ENCODE peak calls at places on chromosomes 4 and X, in six cellular contexts. E, U, R, J, I and A are unnamed samples.

GRCh38 chr4:170047774-170048354 is 21.7 kb upstream of the MFAP3L start:
- DNase-seq in E (peak), U (peak), R (no peak), J (peak), I (peak), A (peak)

GRCh38 chr4:102843938-102844337 is 16.6 kb upstream of the UBE2D3 start:
- DNase-seq in E (no peak), U (no peak), R (no peak), J (peak), I (no peak), A (no peak)

GRCh38 chrX:131827935-131828334 is 195.2 kb upstream of the STK26 start:
- DNase-seq in E (peak), U (peak), R (no peak), J (peak), I (peak), A (peak)

GRCh38 chr4:146458594-146458993 is 63.1 kb downstream of the SLC10A7 start:
- DNase-seq in E (no peak), U (no peak), R (no peak), J (peak), I (no peak), A (no peak)

GRCh38 chr4:156193116-156193515 is 239.4 kb upstream of the CTSO start:
- DNase-seq in E (no peak), U (peak), R (no peak), J (peak), I (no peak), A (peak)

GRCh38 chrX:149512225-149512885 is 7.2 kb upstream of the IDS start:
- DNase-seq in E (peak), U (peak), R (peak), J (peak), I (peak), A (peak)

GRCh38 chr4:60033826-60034225 is 1166.3 kb upstream of the ADGRL3 start:
- DNase-seq in E (no peak), U (no peak), R (no peak), J (no peak), I (no peak), A (no peak)

GRCh38 chr4:161356351-161356750 is 807.4 kb downstream of the FSTL5 start:
- DNase-seq in E (no peak), U (no peak), R (no peak), J (no peak), I (no peak), A (no peak)

GRCh38 chrX:142054094-142054493 is 150.4 kb downstream of the MAGEC1 start:
- DNase-seq in E (no peak), U (no peak), R (no peak), J (peak), I (no peak), A (no peak)

GRCh38 chr4:38867478-38868054 is at the start of gene FAM114A1:
- DNase-seq in E (peak), U (peak), R (peak), J (peak), I (peak), A (peak)

GRCh38 chrX:100872161-100872560 is 2.0 kb downstream of the NOX1 start:
- DNase-seq in E (no peak), U (no peak), R (no peak), J (no peak), I (no peak), A (peak)

GRCh38 chr4:113784497-113785254 is 23.1 kb upstream of the CAMK2D start:
- DNase-seq in E (no peak), U (no peak), R (no peak), J (peak), I (no peak), A (peak)

GRCh38 chrX:46599051-46599560 is 25.5 kb downstream of the CHST7 start:
- DNase-seq in E (no peak), U (no peak), R (no peak), J (no peak), I (no peak), A (no peak)

GRCh38 chrX:16671005-16671404 is 21.0 kb downstream of the S100G start:
- DNase-seq in E (peak), U (peak), R (no peak), J (peak), I (peak), A (peak)

GRCh38 chr4:21948347-21949072 is at the start of gene KCNIP4:
- DNase-seq in E (peak), U (peak), R (peak), J (no peak), I (no peak), A (peak)

GRCh38 chr4:143375326-143376073 is 38.8 kb downstream of the GAB1 start:
- DNase-seq in E (peak), U (peak), R (peak), J (peak), I (peak), A (no peak)

GRCh38 chr4:89277412-89277811 is 30.2 kb downstream of the GPRIN3 start:
- DNase-seq in E (no peak), U (no peak), R (no peak), J (peak), I (no peak), A (no peak)

GRCh38 chrX:45479196-45479834 is 278.6 kb upstream of the DIPK2B start:
- DNase-seq in E (no peak), U (no peak), R (no peak), J (peak), I (no peak), A (peak)

GRCh38 chr4:186981161-186981560 is 257.5 kb upstream of the FAT1 start:
- DNase-seq in E (no peak), U (no peak), R (no peak), J (peak), I (no peak), A (peak)

GRCh38 chr4:102356562-102357202 is 11.4 kb upstream of the SLC39A8 start:
- DNase-seq in E (no peak), U (no peak), R (no peak), J (no peak), I (no peak), A (no peak)